ENCODE peak calls at places on chromosomes 12 and 14, in five cellular contexts. U is suprapubic skin, V is cardiac muscle cell, X is sigmoid colon, K is body of pancreas. R is an unnamed sample.

GRCh38 chr12:47811581-47812484 is 7.9 kb downstream of the HDAC7 start:
- DNase-seq in X (peak), U (no peak), K (no peak), V (peak), R (peak)

GRCh38 chr12:64722835-64723234 is 36.4 kb downstream of the GNS start:
- DNase-seq in V (no peak), U (no peak), K (no peak), X (no peak), R (peak)

GRCh38 chr12:41980390-41980789 is 164.3 kb downstream of the GXYLT1 start:
- DNase-seq in X (no peak), K (no peak), U (no peak), V (no peak), R (no peak)

GRCh38 chr14:75689012-75689411 is 28.0 kb downstream of the TTLL5 start:
- DNase-seq in U (no peak), K (no peak), V (peak), X (no peak), R (peak)

GRCh38 chr12:96045566-96045965 is 10.2 kb upstream of the LTA4H start:
- DNase-seq in X (no peak), K (no peak), V (no peak), U (no peak), R (peak)

GRCh38 chr12:2064078-2064507 is 11.3 kb downstream of the CACNA1C start:
- DNase-seq in V (peak), X (no peak), K (no peak), U (no peak), R (no peak)

GRCh38 chr12:6182279-6182898 is 17.8 kb upstream of the CD9 start:
- DNase-seq in X (peak), V (peak), U (no peak), K (peak), R (peak)

GRCh38 chr14:39563361-39563760 is 131.1 kb upstream of the FBXO33 start:
- DNase-seq in K (no peak), X (no peak), V (no peak), U (no peak), R (no peak)

GRCh38 chr14:101926085-101926484 is 38.3 kb upstream of the DYNC1H1 start:
- DNase-seq in U (no peak), V (no peak), K (no peak), X (peak), R (no peak)

GRCh38 chr14:101929096-101929495 is 35.3 kb upstream of the DYNC1H1 start:
- DNase-seq in V (no peak), X (peak), K (no peak), U (no peak), R (no peak)

GRCh38 chr14:101926620-101927019 is 37.8 kb upstream of the DYNC1H1 start:
- DNase-seq in X (peak), V (no peak), K (no peak), U (no peak), R (peak)

GRCh38 chr14:101928415-101928841 is 35.9 kb upstream of the DYNC1H1 start:
- DNase-seq in V (no peak), U (no peak), X (peak), K (no peak), R (no peak)

GRCh38 chr14:101927859-101928258 is 36.5 kb upstream of the DYNC1H1 start:
- DNase-seq in K (peak), U (peak), X (peak), V (peak), R (peak)
- H3K27ac ChIP-seq in K (no peak), U (peak), X (peak), V (no peak), R (peak)

DNA sequence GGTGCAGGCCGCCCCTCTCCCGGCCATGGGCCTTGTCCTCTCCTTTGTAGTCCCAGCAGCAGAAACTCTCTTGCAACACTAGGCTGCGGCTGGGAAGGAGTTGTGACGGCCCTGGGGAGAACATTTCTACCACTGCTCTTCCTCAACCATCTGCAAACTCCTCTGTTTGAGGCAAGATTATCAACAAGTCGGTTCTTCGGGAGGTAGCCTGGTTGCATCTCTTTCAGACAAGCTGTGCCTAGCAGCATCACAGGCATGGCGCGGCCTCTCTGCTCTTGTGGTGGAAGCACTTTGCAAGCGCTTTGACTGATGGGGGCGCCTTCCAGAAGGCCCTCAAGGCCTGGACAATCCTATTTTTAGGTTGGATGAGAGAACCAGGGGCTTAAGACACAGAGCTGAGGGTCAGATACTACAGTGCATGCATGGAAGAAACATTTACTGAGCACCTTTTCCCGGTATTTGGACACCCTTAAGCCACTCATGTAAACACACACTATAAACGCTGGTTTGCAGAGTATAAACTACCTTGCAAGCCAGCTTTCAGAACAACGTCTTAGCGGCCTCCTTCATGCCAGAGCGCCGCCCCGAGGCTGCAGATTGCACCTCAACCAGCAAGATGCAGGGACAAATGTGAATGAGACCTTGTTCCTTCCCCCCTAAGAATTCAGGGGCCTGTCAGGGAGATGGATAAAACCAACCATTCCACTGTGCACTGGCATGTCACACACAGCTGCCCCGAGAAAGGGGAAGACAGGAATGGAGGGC is 1.3 kb upstream of the PRIMA1 start:
- DNase-seq in K (no peak), X (peak), V (no peak), U (no peak), R (no peak)
- H3K27ac ChIP-seq in K (no peak), X (peak), V (no peak), U (peak), R (no peak)

GRCh38 chr12:38469689-38470088 is 153.1 kb downstream of the ALG10B start:
- DNase-seq in U (no peak), X (no peak), V (no peak), K (no peak), R (no peak)
- H3K27ac ChIP-seq in U (no peak), X (no peak), V (no peak), K (no peak), R (no peak)

GRCh38 chr12:54374555-54375257 is 9.8 kb downstream of the ZNF385A start:
- DNase-seq in U (no peak), V (no peak), K (no peak), X (no peak), R (no peak)

GRCh38 chr12:54378791-54379400 is 5.6 kb downstream of the ZNF385A start:
- DNase-seq in K (peak), V (peak), X (peak), U (no peak), R (peak)

GRCh38 chr12:54375258-54375579 is 9.3 kb downstream of the ZNF385A start:
- DNase-seq in K (no peak), V (no peak), X (no peak), U (no peak), R (no peak)

GRCh38 chr12:54377797-54378515 is 6.6 kb downstream of the ZNF385A start:
- DNase-seq in K (no peak), U (no peak), X (no peak), V (no peak), R (no peak)

GRCh38 chr12:54376596-54377468 is 7.7 kb downstream of the ZNF385A start:
- DNase-seq in U (no peak), V (peak), K (no peak), X (no peak), R (no peak)
- H3K27ac ChIP-seq in U (peak), V (peak), K (no peak), X (peak), R (no peak)

DNA sequence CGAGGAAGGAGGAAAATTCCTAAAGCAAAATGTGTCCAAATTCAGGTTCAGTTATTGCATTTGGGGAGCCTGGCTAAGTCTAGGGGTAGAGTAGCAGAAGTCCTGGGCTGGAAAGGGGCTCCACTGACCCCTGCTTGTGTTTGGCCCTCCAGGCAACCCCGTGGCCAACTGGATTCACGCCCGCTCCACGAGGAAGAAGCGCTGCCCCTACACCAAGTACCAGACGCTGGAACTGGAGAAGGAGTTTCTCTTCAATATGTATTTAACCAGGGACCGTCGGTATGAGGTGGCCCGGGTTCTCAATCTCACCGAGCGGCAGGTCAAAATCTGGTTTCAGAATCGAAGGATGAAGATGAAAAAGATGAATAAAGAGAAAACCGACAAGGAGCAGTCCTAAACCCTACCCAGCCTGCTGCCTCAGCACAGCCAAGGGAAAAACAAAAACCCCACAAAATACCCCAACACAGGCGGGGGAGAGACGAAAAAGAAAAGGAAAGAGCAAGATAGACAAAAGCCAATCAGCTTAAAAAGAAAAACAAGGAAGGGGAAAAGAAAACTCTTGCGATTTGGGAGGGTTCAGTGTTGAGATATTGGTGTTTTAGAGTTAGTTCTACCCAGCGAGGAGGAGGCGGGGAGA is 2.4 kb downstream of the HOXC9 start:
- DNase-seq in V (no peak), U (no peak), X (no peak), K (no peak), R (no peak)
- H3K27ac ChIP-seq in V (no peak), U (peak), X (no peak), K (no peak), R (no peak)

R was measured in adrenal gland.